ENCODE peak calls at places on chromosomes 13 and 19, in eight cellular contexts. M is cardiac muscle cell; I is colonic mucosa; A is activated gamma-delta T cell treated with anti-CD3 and anti-CD28 coated beads, Interleukin-2, amount 50 U/mL, for 16 hours; Y is iris pigment epithelial cell; U is IMR-90; G is lower lobe of right lung; P is B cell. C is an unnamed sample.

GRCh38 chr13:61029064-61029463 is 386.6 kb downstream of the PCDH20 start:
- DNase-seq in M (no peak), P (no peak), U (no peak), G (no peak), I (no peak), A (no peak), Y (no peak), C (no peak)

GRCh38 chr19:58569191-58569942 is 3.8 kb downstream of the MZF1 start:
- DNase-seq in Y (no peak), U (no peak), I (peak; percentile 16), A (no peak), M (no peak), G (no peak), P (no peak), C (no peak)

GRCh38 chr19:53365134-53365898 is at the start of gene ZNF525:
- DNase-seq in G (peak; percentile 95), U (peak; percentile 59), I (peak; percentile 96), P (peak; percentile 99), Y (peak; percentile 78), M (peak; percentile 87), A (peak; percentile 97), C (peak; percentile 97)

GRCh38 chr19:33864311-33864850 is 67.7 kb downstream of the KCTD15 start:
- DNase-seq in G (no peak), U (no peak), I (peak; percentile 35), Y (no peak), M (no peak), P (no peak), A (no peak), C (peak; percentile 57)

GRCh38 chr13:25319781-25320180 is 18.4 kb downstream of the NUP58 start:
- DNase-seq in Y (peak; percentile 18), G (no peak), A (no peak), P (no peak), I (no peak), M (no peak), U (peak; percentile 17), C (no peak)

GRCh38 chr19:38564981-38565685 is 52.6 kb downstream of the MAP4K1 start:
- DNase-seq in M (no peak), G (no peak), A (peak; percentile 4), P (peak; percentile 46), I (no peak), U (no peak), Y (no peak), C (no peak)

GRCh38 chr19:17765069-17765618 is 13.9 kb downstream of the FCHO1 start:
- DNase-seq in A (no peak), M (no peak), P (no peak), Y (no peak), I (peak; percentile 88), G (peak; percentile 89), U (no peak), C (peak; percentile 66)

GRCh38 chr13:96994030-96994848 is at the start of gene OXGR1:
- DNase-seq in G (peak; percentile 46), I (peak; percentile 30), Y (no peak), P (no peak), M (peak; percentile 11), A (no peak), U (no peak), C (no peak)

GRCh38 chr13:48403151-48403631 is 9.7 kb downstream of the LPAR6 start:
- DNase-seq in I (no peak), A (no peak), P (no peak), Y (peak; percentile 65), M (no peak), U (peak; percentile 18), G (no peak), C (no peak)

GRCh38 chr19:21569497-21569870 is 64.1 kb downstream of the ZNF429 start:
- DNase-seq in P (peak; percentile 78), G (peak; percentile 80), I (peak; percentile 57), A (no peak), Y (peak; percentile 67), M (no peak), U (no peak), C (no peak)

GRCh38 chr19:14315433-14315832 is 65.8 kb upstream of the ADGRE5 start:
- DNase-seq in Y (no peak), G (no peak), A (no peak), M (no peak), I (no peak), P (no peak), U (no peak), C (no peak)

GRCh38 chr19:38784224-38784623 is 4.8 kb upstream of the LGALS7B start:
- DNase-seq in G (no peak), U (peak; percentile 46), A (no peak), P (no peak), Y (peak; percentile 75), M (no peak), I (peak; percentile 61), C (no peak)

GRCh38 chr19:20840371-20840770 is 64.3 kb downstream of the ZNF66 start:
- DNase-seq in Y (no peak), P (no peak), G (no peak), U (no peak), I (no peak), M (no peak), A (no peak), C (no peak)

GRCh38 chr19:43755256-43755801 is 567 bp upstream of the SMG9 start:
- DNase-seq in I (peak; percentile 90), Y (peak; percentile 55), P (peak; percentile 86), A (peak; percentile 58), U (peak; percentile 61), G (peak; percentile 87), M (peak; percentile 76), C (peak; percentile 86)

GRCh38 chr13:22047785-22048104 is 376.9 kb downstream of the FGF9 start:
- DNase-seq in Y (no peak), G (no peak), P (no peak), U (no peak), A (no peak), M (no peak), I (no peak), C (no peak)

GRCh38 chr19:39355253-39355652 is 13.0 kb downstream of the SAMD4B start:
- DNase-seq in G (no peak), A (no peak), U (no peak), Y (no peak), M (no peak), P (no peak), I (no peak), C (no peak)

GRCh38 chr13:33349996-33350826 is 64.7 kb upstream of the STARD13 start:
- DNase-seq in U (peak; percentile 39), A (no peak), M (peak; percentile 44), G (peak; percentile 74), Y (peak; percentile 45), P (no peak), I (peak; percentile 71), C (peak; percentile 66)

GRCh38 chr19:45385392-45386221 is 15.2 kb upstream of the ERCC2 start:
- DNase-seq in G (no peak), I (no peak), P (no peak), U (no peak), M (no peak), A (no peak), Y (no peak), C (no peak)

GRCh38 chr19:35609881-35610353 is 2.6 kb upstream of the HAUS5 start:
- DNase-seq in M (no peak), Y (no peak), U (no peak), G (no peak), A (no peak), I (no peak), P (peak; percentile 83), C (no peak)

GRCh38 chr19:15419413-15420025 is 731 bp upstream of the AKAP8L start:
- DNase-seq in M (no peak), Y (no peak), I (no peak), U (no peak), A (no peak), P (no peak), G (no peak), C (no peak)

GRCh38 chr13:39284801-39285388 is 246.6 kb downstream of the NHLRC3 start:
- DNase-seq in M (no peak), U (peak; percentile 1), P (no peak), A (no peak), Y (no peak), G (no peak), I (no peak), C (no peak)

GRCh38 chr19:29121684-29122083 is 91.3 kb downstream of the UQCRFS1 start:
- DNase-seq in P (no peak), U (no peak), G (no peak), M (no peak), A (no peak), Y (no peak), I (no peak), C (no peak)

GRCh38 chr13:28340272-28340793 is 154.6 kb downstream of the FLT1 start:
- DNase-seq in A (no peak), G (no peak), P (no peak), Y (no peak), M (no peak), I (no peak), U (peak; percentile 66), C (no peak)

GRCh38 chr19:38201731-38202130 is 22.3 kb downstream of the DPF1 start:
- DNase-seq in G (no peak), P (no peak), U (no peak), Y (no peak), I (no peak), A (no peak), M (no peak), C (no peak)

GRCh38 chr19:8639821-8640401 is 9.5 kb downstream of the NFILZ start:
- DNase-seq in I (no peak), G (no peak), Y (peak; percentile 30), P (no peak), A (no peak), U (no peak), M (no peak), C (no peak)

GRCh38 chr19:4115818-4116385 is 8.0 kb downstream of the MAP2K2 start:
- DNase-seq in I (no peak), P (no peak), A (no peak), Y (no peak), U (no peak), M (no peak), G (no peak), C (no peak)

GRCh38 chr13:42181381-42181953 is 90.5 kb upstream of the AKAP11 start:
- DNase-seq in P (no peak), I (no peak), M (peak; percentile 1), A (no peak), U (no peak), Y (no peak), G (no peak), C (no peak)

GRCh38 chr13:112057736-112058518 is 9.0 kb upstream of the SOX1 start:
- DNase-seq in Y (no peak), A (no peak), U (no peak), I (no peak), P (no peak), G (no peak), M (no peak), C (no peak)

GRCh38 chr13:28177877-28178276 is 39.5 kb downstream of the PAN3 start:
- DNase-seq in P (no peak), G (no peak), U (no peak), A (no peak), M (no peak), I (no peak), Y (no peak), C (no peak)

GRCh38 chr19:20999731-21000352 is 20.6 kb upstream of the ZNF430 start:
- DNase-seq in G (peak; percentile 69), M (peak; percentile 92), P (peak; percentile 91), A (peak; percentile 76), U (peak; percentile 71), I (peak; percentile 86), Y (peak; percentile 96), C (peak; percentile 53)

C was measured in stomach.